ENCODE peak calls at places on chromosomes 1 and 21, in nine cellular contexts. Y is suprapubic skin, N is AG10803, L is RWPE1, U is uterus, A is BJ, M is heart left ventricle, J is WTC11, R is A673. V is an unnamed sample.

GRCh38 chr1:94527447-94528031 is 14.0 kb downstream of the F3 start:
- DNase-seq in Y (no peak), N (peak; percentile 76), L (peak; percentile 63), U (no peak), A (no peak), M (no peak), J (no peak), R (peak; percentile 10), V (no peak)

GRCh38 chr21:42062543-42063022 is 8.5 kb upstream of the UMODL1 start:
- DNase-seq in Y (no peak), N (no peak), L (no peak), U (no peak), A (no peak), M (peak; percentile 39), J (no peak), R (no peak), V (no peak)

GRCh38 chr1:27885114-27885528 is 12.8 kb downstream of the THEMIS2 start:
- DNase-seq in Y (no peak), N (no peak), L (no peak), U (no peak), A (no peak), M (no peak), J (no peak), R (no peak), V (no peak)

GRCh38 chr1:180842890-180843289 is 69.8 kb upstream of the KIAA1614 start:
- DNase-seq in Y (no peak), N (no peak), L (no peak), U (no peak), A (no peak), M (no peak), J (no peak), R (peak; percentile 45), V (no peak)

GRCh38 chr1:77421504-77422233 is 139.8 kb downstream of the AK5 start:
- DNase-seq in Y (no peak), N (no peak), L (no peak), U (no peak), A (no peak), M (no peak), J (no peak), R (no peak), V (no peak)

GRCh38 chr1:207925210-207925609 is 14.3 kb upstream of the CD34 start:
- DNase-seq in Y (peak; percentile 88), N (peak; percentile 60), L (no peak), U (no peak), A (no peak), M (peak; percentile 49), J (peak; percentile 59), R (no peak), V (peak; percentile 6)

GRCh38 chr1:203202431-203203245 is 16.1 kb upstream of the CHI3L1 start:
- DNase-seq in Y (no peak), N (peak; percentile 89), L (no peak), U (peak; percentile 69), A (peak; percentile 69), M (no peak), J (no peak), R (no peak), V (no peak)

GRCh38 chr1:7262611-7263010 is 477.4 kb downstream of the CAMTA1 start:
- DNase-seq in Y (peak; percentile 37), N (no peak), L (no peak), U (no peak), A (no peak), M (no peak), J (no peak), R (no peak), V (no peak)

GRCh38 chr1:56709269-56709880 is 64.3 kb downstream of the PRKAA2 start:
- DNase-seq in Y (no peak), N (peak; percentile 67), L (peak; percentile 40), U (no peak), A (no peak), M (no peak), J (no peak), R (peak; percentile 68), V (no peak)

GRCh38 chr1:197145451-197146029 is 929 bp downstream of the ASPM start:
- DNase-seq in Y (no peak), N (no peak), L (no peak), U (no peak), A (no peak), M (no peak), J (no peak), R (peak; percentile 22), V (no peak)

GRCh38 chr1:206435450-206435849 is 34.8 kb upstream of the IKBKE start:
- DNase-seq in Y (no peak), N (no peak), L (no peak), U (no peak), A (no peak), M (no peak), J (no peak), R (no peak), V (no peak)

GRCh38 chr1:96475882-96476281 is 245.7 kb upstream of the PTBP2 start:
- DNase-seq in Y (no peak), N (no peak), L (no peak), U (no peak), A (no peak), M (no peak), J (no peak), R (no peak), V (no peak)

GRCh38 chr21:45972716-45973474 is 8.7 kb upstream of the COL6A1 start:
- DNase-seq in Y (peak; percentile 91), N (peak; percentile 92), L (no peak), U (peak; percentile 96), A (no peak), M (peak; percentile 91), J (no peak), R (peak; percentile 75), V (no peak)

DNA sequence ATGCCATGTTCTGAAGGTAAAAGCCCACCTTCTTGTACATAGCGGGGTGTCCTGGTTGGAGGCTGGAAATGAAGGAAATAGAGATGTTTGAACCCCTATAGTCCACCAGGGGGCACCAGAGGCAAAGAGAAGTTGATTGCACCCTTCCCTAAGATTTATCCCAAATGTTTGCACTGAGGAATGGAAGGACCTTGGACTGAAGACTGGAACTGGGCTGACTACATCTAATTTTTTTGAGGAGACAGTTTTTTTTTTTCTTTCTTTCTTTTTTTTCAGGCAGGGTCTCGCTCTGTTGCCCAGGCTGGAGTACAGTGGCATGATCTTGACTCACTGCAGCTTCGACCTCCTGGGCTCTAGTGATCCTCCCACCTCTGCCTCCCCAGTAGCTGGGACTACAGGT is 55.3 kb upstream of the EIF4G3 start:
- DNase-seq in Y (no peak), N (peak; percentile 64), L (peak; percentile 59), U (no peak), A (no peak), M (peak; percentile 45), J (peak; percentile 37), R (peak; percentile 71), V (peak; percentile 51)
- TF ChIP-seq CTCF in Y (peak; percentile 88), N (peak; percentile 85), L (peak; percentile 80), U (peak; percentile 72), A (peak; percentile 65), M (peak; percentile 78), J (peak; percentile 65), R (peak; percentile 78), V (peak; percentile 90)

DNA sequence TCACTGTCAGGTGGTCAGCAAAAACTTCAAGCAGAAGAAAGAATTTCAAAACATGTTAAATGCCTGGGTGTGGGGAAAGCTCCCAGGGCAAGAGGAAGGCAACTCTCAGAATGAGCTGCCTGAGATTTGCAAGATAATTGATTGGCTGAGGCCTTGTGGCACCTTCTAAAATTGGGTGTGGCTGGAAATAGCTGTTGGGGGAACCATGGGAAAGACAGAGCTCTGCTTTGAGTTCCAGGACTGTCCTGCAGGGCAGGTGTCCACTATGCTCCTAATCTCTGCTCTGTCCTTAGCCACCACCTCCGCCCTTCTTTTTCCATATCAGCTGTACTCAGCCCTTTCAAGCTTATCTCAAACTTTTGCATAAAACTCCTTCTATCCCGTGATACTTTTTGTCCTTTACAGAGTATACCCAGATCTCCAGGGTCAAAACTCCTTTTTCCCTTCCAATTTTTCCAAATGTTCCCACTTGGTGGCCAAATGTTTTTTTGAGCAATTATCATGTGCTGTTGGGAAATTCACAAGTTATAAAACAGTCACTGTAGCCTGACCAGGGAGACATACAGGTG is 23.8 kb upstream of the PPP2R5A start:
- DNase-seq in Y (no peak), N (no peak), L (no peak), U (no peak), A (no peak), M (no peak), J (no peak), R (no peak), V (no peak)
- TF ChIP-seq CTCF in Y (peak; percentile 10), N (no peak), L (no peak), U (no peak), A (no peak), M (no peak), J (no peak), R (no peak), V (peak; percentile 23)

GRCh38 chr1:154993572-154994268 is at the start of gene LENEP:
- DNase-seq in Y (peak; percentile 52), N (no peak), L (no peak), U (no peak), A (no peak), M (no peak), J (no peak), R (no peak), V (no peak)

GRCh38 chr1:154990276-154990675 is 3.1 kb upstream of the LENEP start:
- DNase-seq in Y (no peak), N (no peak), L (no peak), U (no peak), A (no peak), M (no peak), J (no peak), R (no peak), V (no peak)

GRCh38 chr1:154994269-154994977 is 1.0 kb downstream of the LENEP start:
- DNase-seq in Y (peak; percentile 24), N (no peak), L (no peak), U (no peak), A (no peak), M (no peak), J (no peak), R (no peak), V (no peak)

GRCh38 chr1:154989195-154989860 is 4.1 kb upstream of the LENEP start:
- DNase-seq in Y (no peak), N (no peak), L (no peak), U (no peak), A (no peak), M (no peak), J (no peak), R (no peak), V (no peak)

GRCh38 chr1:154992721-154993571 is 440 bp upstream of the LENEP start:
- DNase-seq in Y (peak; percentile 18), N (no peak), L (no peak), U (no peak), A (no peak), M (no peak), J (no peak), R (no peak), V (no peak)
- TF ChIP-seq CTCF in Y (no peak), N (no peak), L (no peak), U (no peak), A (peak; percentile 28), M (no peak), J (no peak), R (peak; percentile 29), V (peak; percentile 21)

DNA sequence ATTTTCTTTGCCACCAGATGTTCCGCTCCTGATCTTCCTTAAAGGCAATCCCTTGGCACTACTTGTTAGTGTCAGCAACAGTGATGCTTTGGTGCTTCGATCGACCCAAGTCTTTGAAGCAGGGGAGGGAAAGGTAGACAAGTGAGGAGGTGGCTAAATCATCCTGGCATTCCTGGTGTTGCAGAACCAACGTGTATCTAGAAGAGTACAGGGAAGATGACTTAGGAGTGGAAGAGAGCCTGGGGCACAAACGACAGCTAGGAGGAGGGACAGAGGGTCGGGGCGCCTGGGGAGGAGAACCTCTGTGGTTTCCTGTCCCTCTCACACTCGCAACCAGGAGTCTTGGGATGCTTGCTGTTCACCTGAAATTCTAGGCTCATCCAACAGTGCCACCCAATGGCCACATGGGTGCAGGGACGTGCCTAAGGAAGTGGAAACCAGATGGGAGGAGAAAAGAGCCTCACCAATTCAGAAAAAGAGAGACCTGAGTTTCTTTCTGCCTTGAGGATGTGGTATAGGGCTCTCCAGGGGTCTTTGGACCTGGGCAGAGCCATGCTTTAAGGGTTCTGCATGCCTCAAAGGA is 9.5 kb upstream of the KCNA2 start:
- DNase-seq in Y (peak; percentile 65), N (peak; percentile 39), L (peak; percentile 70), U (peak; percentile 29), A (no peak), M (peak; percentile 66), J (peak; percentile 80), R (peak; percentile 90), V (peak; percentile 65)
- TF ChIP-seq CTCF in Y (peak; percentile 19), N (peak; percentile 66), L (peak; percentile 68), U (peak; percentile 36), A (peak; percentile 82), M (peak; percentile 77), J (peak; percentile 41), R (peak; percentile 94), V (peak; percentile 81)